ENCODE peak calls at places on chromosome 5, in eight cellular contexts. One of them, this sample, is unnamed.

GRCh38 chr5:179181988-179182387 is 121.8 kb downstream of the ZNF354C start:
- DNase-seq in stomach: no peak
- DNase-seq in sigmoid colon: no peak
- DNase-seq in HCT116: no peak
- DNase-seq in transverse colon: no peak
- DNase-seq in spleen: peak; percentile 64
- DNase-seq in Panc1: no peak
- DNase-seq in breast epithelium: no peak
- DNase-seq in this sample: no peak

GRCh38 chr5:132225165-132226032 is 2.3 kb downstream of the P4HA2 start:
- DNase-seq in stomach: peak; percentile 60
- DNase-seq in sigmoid colon: peak; percentile 88
- DNase-seq in HCT116: no peak
- DNase-seq in transverse colon: peak; percentile 83
- DNase-seq in spleen: peak; percentile 72
- DNase-seq in Panc1: no peak
- DNase-seq in breast epithelium: peak; percentile 67
- DNase-seq in this sample: no peak

GRCh38 chr5:128472032-128472431 is 66.0 kb downstream of the FBN2 start:
- DNase-seq in stomach: no peak
- DNase-seq in sigmoid colon: no peak
- DNase-seq in HCT116: no peak
- DNase-seq in transverse colon: no peak
- DNase-seq in spleen: no peak
- DNase-seq in Panc1: no peak
- DNase-seq in breast epithelium: no peak
- DNase-seq in this sample: no peak

GRCh38 chr5:125412561-125413535 is 666.4 kb upstream of the ZNF608 start:
- DNase-seq in stomach: peak; percentile 81
- DNase-seq in sigmoid colon: peak; percentile 82
- DNase-seq in HCT116: no peak
- DNase-seq in transverse colon: peak; percentile 79
- DNase-seq in spleen: peak; percentile 79
- DNase-seq in Panc1: no peak
- DNase-seq in breast epithelium: peak; percentile 55
- DNase-seq in this sample: peak; percentile 93

GRCh38 chr5:54644226-54644625 is 126.7 kb downstream of the SNX18 start:
- DNase-seq in stomach: no peak
- DNase-seq in sigmoid colon: no peak
- DNase-seq in HCT116: peak; percentile 48
- DNase-seq in transverse colon: no peak
- DNase-seq in spleen: no peak
- DNase-seq in Panc1: no peak
- DNase-seq in breast epithelium: no peak
- DNase-seq in this sample: peak; percentile 86

GRCh38 chr5:32531885-32532520 is 53.4 kb upstream of the SUB1 start:
- DNase-seq in stomach: no peak
- DNase-seq in sigmoid colon: no peak
- DNase-seq in HCT116: no peak
- DNase-seq in transverse colon: peak; percentile 22
- DNase-seq in spleen: no peak
- DNase-seq in Panc1: peak; percentile 60
- DNase-seq in breast epithelium: no peak
- DNase-seq in this sample: no peak

GRCh38 chr5:131720714-131721113 is 76.1 kb downstream of the FNIP1 start:
- DNase-seq in stomach: no peak
- DNase-seq in sigmoid colon: no peak
- DNase-seq in HCT116: no peak
- DNase-seq in transverse colon: no peak
- DNase-seq in spleen: no peak
- DNase-seq in Panc1: no peak
- DNase-seq in breast epithelium: no peak
- DNase-seq in this sample: peak; percentile 91

GRCh38 chr5:139658928-139659667 is 10.9 kb downstream of the CXXC5 start:
- DNase-seq in stomach: peak; percentile 57
- DNase-seq in sigmoid colon: no peak
- DNase-seq in HCT116: no peak
- DNase-seq in transverse colon: no peak
- DNase-seq in spleen: no peak
- DNase-seq in Panc1: no peak
- DNase-seq in breast epithelium: no peak
- DNase-seq in this sample: peak; percentile 48

GRCh38 chr5:36407396-36407795 is 105.7 kb upstream of the RANBP3L start:
- DNase-seq in stomach: no peak
- DNase-seq in sigmoid colon: no peak
- DNase-seq in HCT116: no peak
- DNase-seq in transverse colon: no peak
- DNase-seq in spleen: no peak
- DNase-seq in Panc1: no peak
- DNase-seq in breast epithelium: no peak
- DNase-seq in this sample: no peak

GRCh38 chr5:96175090-96175489 is 213.4 kb upstream of the ELL2 start:
- DNase-seq in stomach: no peak
- DNase-seq in sigmoid colon: no peak
- DNase-seq in HCT116: peak; percentile 33
- DNase-seq in transverse colon: no peak
- DNase-seq in spleen: no peak
- DNase-seq in Panc1: no peak
- DNase-seq in breast epithelium: no peak
- DNase-seq in this sample: peak; percentile 34

GRCh38 chr5:132887326-132887725 is 13.9 kb downstream of the LEAP2 start:
- DNase-seq in stomach: no peak
- DNase-seq in sigmoid colon: no peak
- DNase-seq in HCT116: no peak
- DNase-seq in transverse colon: no peak
- DNase-seq in spleen: no peak
- DNase-seq in Panc1: no peak
- DNase-seq in breast epithelium: no peak
- DNase-seq in this sample: no peak

GRCh38 chr5:37837101-37838032 is 2.5 kb downstream of the GDNF start:
- DNase-seq in stomach: peak; percentile 61
- DNase-seq in sigmoid colon: peak; percentile 91
- DNase-seq in HCT116: peak; percentile 18
- DNase-seq in transverse colon: peak; percentile 67
- DNase-seq in spleen: peak; percentile 84
- DNase-seq in Panc1: peak; percentile 38
- DNase-seq in breast epithelium: peak; percentile 65
- DNase-seq in this sample: peak; percentile 57

GRCh38 chr5:39076757-39077475 is 2.7 kb upstream of the RICTOR start:
- DNase-seq in stomach: no peak
- DNase-seq in sigmoid colon: no peak
- DNase-seq in HCT116: no peak
- DNase-seq in transverse colon: no peak
- DNase-seq in spleen: no peak
- DNase-seq in Panc1: no peak
- DNase-seq in breast epithelium: no peak
- DNase-seq in this sample: peak; percentile 61

GRCh38 chr5:60101561-60101960 is 208.0 kb upstream of the PDE4D start:
- DNase-seq in stomach: no peak
- DNase-seq in sigmoid colon: no peak
- DNase-seq in HCT116: no peak
- DNase-seq in transverse colon: no peak
- DNase-seq in spleen: no peak
- DNase-seq in Panc1: no peak
- DNase-seq in breast epithelium: no peak
- DNase-seq in this sample: no peak

GRCh38 chr5:172669808-172670402 is 28.8 kb downstream of the NEURL1B start:
- DNase-seq in stomach: no peak
- DNase-seq in sigmoid colon: peak; percentile 50
- DNase-seq in HCT116: no peak
- DNase-seq in transverse colon: no peak
- DNase-seq in spleen: peak; percentile 65
- DNase-seq in Panc1: no peak
- DNase-seq in breast epithelium: no peak
- DNase-seq in this sample: no peak

GRCh38 chr5:109830955-109831502 is 141.3 kb downstream of the MAN2A1 start:
- DNase-seq in stomach: no peak
- DNase-seq in sigmoid colon: no peak
- DNase-seq in HCT116: no peak
- DNase-seq in transverse colon: no peak
- DNase-seq in spleen: no peak
- DNase-seq in Panc1: no peak
- DNase-seq in breast epithelium: no peak
- DNase-seq in this sample: peak; percentile 34

GRCh38 chr5:180484813-180485212 is 9.4 kb upstream of the CNOT6 start:
- DNase-seq in stomach: peak; percentile 2
- DNase-seq in sigmoid colon: no peak
- DNase-seq in HCT116: no peak
- DNase-seq in transverse colon: no peak
- DNase-seq in spleen: no peak
- DNase-seq in Panc1: no peak
- DNase-seq in breast epithelium: no peak
- DNase-seq in this sample: no peak

GRCh38 chr5:170603578-170604565 is 100.1 kb downstream of the KCNIP1 start:
- DNase-seq in stomach: no peak
- DNase-seq in sigmoid colon: peak; percentile 62
- DNase-seq in HCT116: peak; percentile 22
- DNase-seq in transverse colon: peak; percentile 30
- DNase-seq in spleen: no peak
- DNase-seq in Panc1: no peak
- DNase-seq in breast epithelium: no peak
- DNase-seq in this sample: peak; percentile 34

GRCh38 chr5:174097486-174098185 is 52.1 kb downstream of the NSG2 start:
- DNase-seq in stomach: no peak
- DNase-seq in sigmoid colon: no peak
- DNase-seq in HCT116: no peak
- DNase-seq in transverse colon: no peak
- DNase-seq in spleen: no peak
- DNase-seq in Panc1: no peak
- DNase-seq in breast epithelium: no peak
- DNase-seq in this sample: no peak

DNA sequence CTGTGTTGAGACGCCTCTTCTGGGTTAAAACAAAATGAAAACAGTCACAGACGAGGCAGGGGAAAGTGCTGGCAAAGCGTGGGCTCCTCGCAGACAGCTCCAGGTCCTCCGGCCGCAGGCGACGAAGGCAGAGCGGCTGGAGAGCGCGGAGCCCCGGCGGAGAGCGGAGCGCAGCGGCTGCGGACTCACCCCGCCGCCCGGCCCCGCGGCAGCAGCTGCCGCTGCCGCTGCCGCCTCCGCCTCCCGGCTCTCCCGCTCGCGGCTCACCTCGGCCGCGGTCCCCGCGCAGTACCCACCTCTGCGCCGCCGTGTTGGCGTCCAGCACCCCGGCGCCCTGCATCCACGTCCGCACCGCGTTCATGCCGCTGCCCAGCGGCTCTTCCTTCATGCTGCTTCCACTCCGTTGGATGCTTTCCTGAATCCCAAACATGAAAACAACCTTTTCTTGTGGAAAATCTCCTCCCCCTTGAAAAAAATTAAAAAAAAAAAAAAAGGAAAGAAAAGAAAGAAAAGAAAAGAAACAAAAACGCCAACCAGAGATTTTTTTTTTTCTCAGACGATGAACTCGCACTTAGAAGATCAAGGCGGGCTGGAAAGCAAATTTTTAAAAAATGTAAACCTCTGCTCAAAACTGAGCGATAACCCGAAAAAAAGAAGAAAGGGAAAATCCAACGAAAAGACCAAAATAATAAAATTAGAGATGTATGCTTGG is 511 bp downstream of the EBF1 start:
- DNase-seq in stomach: no peak
- DNase-seq in sigmoid colon: no peak
- DNase-seq in HCT116: no peak
- DNase-seq in transverse colon: no peak
- DNase-seq in spleen: peak; percentile 90
- DNase-seq in Panc1: no peak
- DNase-seq in breast epithelium: no peak
- DNase-seq in this sample: peak; percentile 43
- TF ChIP-seq POLR2AphosphoS5 in stomach: no peak
- TF ChIP-seq POLR2AphosphoS5 in sigmoid colon: no peak
- TF ChIP-seq POLR2AphosphoS5 in HCT116: no peak
- TF ChIP-seq POLR2AphosphoS5 in transverse colon: no peak
- TF ChIP-seq POLR2AphosphoS5 in spleen: peak; percentile 75
- TF ChIP-seq POLR2AphosphoS5 in Panc1: no peak
- TF ChIP-seq POLR2AphosphoS5 in breast epithelium: no peak
- TF ChIP-seq POLR2AphosphoS5 in this sample: no peak

GRCh38 chr5:11047625-11048024 is 286.6 kb upstream of the DAP start:
- DNase-seq in stomach: no peak
- DNase-seq in sigmoid colon: no peak
- DNase-seq in HCT116: no peak
- DNase-seq in transverse colon: no peak
- DNase-seq in spleen: no peak
- DNase-seq in Panc1: no peak
- DNase-seq in breast epithelium: no peak
- DNase-seq in this sample: no peak

GRCh38 chr5:11047051-11047450 is 286.0 kb upstream of the DAP start:
- DNase-seq in stomach: no peak
- DNase-seq in sigmoid colon: no peak
- DNase-seq in HCT116: no peak
- DNase-seq in transverse colon: no peak
- DNase-seq in spleen: no peak
- DNase-seq in Panc1: no peak
- DNase-seq in breast epithelium: no peak
- DNase-seq in this sample: no peak

GRCh38 chr5:11045411-11045810 is 284.4 kb upstream of the DAP start:
- DNase-seq in stomach: no peak
- DNase-seq in sigmoid colon: no peak
- DNase-seq in HCT116: no peak
- DNase-seq in transverse colon: no peak
- DNase-seq in spleen: no peak
- DNase-seq in Panc1: no peak
- DNase-seq in breast epithelium: no peak
- DNase-seq in this sample: no peak

GRCh38 chr5:11044581-11044980 is 283.5 kb upstream of the DAP start:
- DNase-seq in stomach: no peak
- DNase-seq in sigmoid colon: no peak
- DNase-seq in HCT116: no peak
- DNase-seq in transverse colon: no peak
- DNase-seq in spleen: no peak
- DNase-seq in Panc1: no peak
- DNase-seq in breast epithelium: no peak
- DNase-seq in this sample: no peak

GRCh38 chr5:11046160-11046559 is 285.1 kb upstream of the DAP start:
- DNase-seq in stomach: no peak
- DNase-seq in sigmoid colon: no peak
- DNase-seq in HCT116: no peak
- DNase-seq in transverse colon: no peak
- DNase-seq in spleen: no peak
- DNase-seq in Panc1: peak; percentile 13
- DNase-seq in breast epithelium: no peak
- DNase-seq in this sample: no peak
- TF ChIP-seq POLR2AphosphoS5 in stomach: no peak
- TF ChIP-seq POLR2AphosphoS5 in sigmoid colon: no peak
- TF ChIP-seq POLR2AphosphoS5 in HCT116: no peak
- TF ChIP-seq POLR2AphosphoS5 in transverse colon: no peak
- TF ChIP-seq POLR2AphosphoS5 in spleen: no peak
- TF ChIP-seq POLR2AphosphoS5 in Panc1: no peak
- TF ChIP-seq POLR2AphosphoS5 in breast epithelium: no peak
- TF ChIP-seq POLR2AphosphoS5 in this sample: no peak

GRCh38 chr5:91584352-91584751 is 201.2 kb upstream of the ARRDC3 start:
- DNase-seq in stomach: no peak
- DNase-seq in sigmoid colon: no peak
- DNase-seq in HCT116: no peak
- DNase-seq in transverse colon: no peak
- DNase-seq in spleen: no peak
- DNase-seq in Panc1: no peak
- DNase-seq in breast epithelium: no peak
- DNase-seq in this sample: no peak
- TF ChIP-seq POLR2AphosphoS5 in stomach: no peak
- TF ChIP-seq POLR2AphosphoS5 in sigmoid colon: no peak
- TF ChIP-seq POLR2AphosphoS5 in HCT116: no peak
- TF ChIP-seq POLR2AphosphoS5 in transverse colon: no peak
- TF ChIP-seq POLR2AphosphoS5 in spleen: no peak
- TF ChIP-seq POLR2AphosphoS5 in Panc1: no peak
- TF ChIP-seq POLR2AphosphoS5 in breast epithelium: no peak
- TF ChIP-seq POLR2AphosphoS5 in this sample: no peak

GRCh38 chr5:44002381-44002901 is 386.8 kb downstream of the FGF10 start:
- DNase-seq in stomach: peak; percentile 74
- DNase-seq in sigmoid colon: no peak
- DNase-seq in HCT116: peak; percentile 2
- DNase-seq in transverse colon: no peak
- DNase-seq in spleen: no peak
- DNase-seq in Panc1: peak; percentile 81
- DNase-seq in breast epithelium: peak; percentile 61
- DNase-seq in this sample: no peak
- TF ChIP-seq POLR2AphosphoS5 in stomach: no peak
- TF ChIP-seq POLR2AphosphoS5 in sigmoid colon: no peak
- TF ChIP-seq POLR2AphosphoS5 in HCT116: no peak
- TF ChIP-seq POLR2AphosphoS5 in transverse colon: no peak
- TF ChIP-seq POLR2AphosphoS5 in spleen: no peak
- TF ChIP-seq POLR2AphosphoS5 in Panc1: no peak
- TF ChIP-seq POLR2AphosphoS5 in breast epithelium: no peak
- TF ChIP-seq POLR2AphosphoS5 in this sample: no peak